ENCODE peak calls at places on chromosome 19, in seven cellular contexts. F, R, A, K, S, O and E are unnamed samples.

GRCh38 chr19:52592301-52592700 is 22.2 kb downstream of the ZNF701 start:
- DNase-seq in O (no peak), F (no peak), A (no peak), R (no peak), S (no peak), K (no peak), E (no peak)

GRCh38 chr19:53192771-53193533 is at the start of gene ZNF665:
- DNase-seq in K (peak; percentile 59), S (no peak), R (peak; percentile 70), O (peak; percentile 54), F (peak; percentile 88), A (peak; percentile 52), E (no peak)

GRCh38 chr19:46289724-46290619 is 6.9 kb upstream of the HIF3A start:
- DNase-seq in O (no peak), F (no peak), S (no peak), A (no peak), R (no peak), K (no peak), E (no peak)

GRCh38 chr19:49216076-49216475 is 58.5 kb downstream of the TRPM4 start:
- DNase-seq in R (no peak), O (no peak), F (no peak), A (no peak), S (no peak), K (no peak), E (no peak)

GRCh38 chr19:4337906-4338440 is 654 bp downstream of the STAP2 start:
- DNase-seq in K (no peak), R (no peak), S (no peak), A (no peak), O (no peak), F (no peak), E (no peak)

GRCh38 chr19:3094638-3095374 is 644 bp downstream of the GNA11 start:
- DNase-seq in K (peak; percentile 15), O (no peak), A (no peak), R (no peak), F (no peak), S (no peak), E (no peak)

GRCh38 chr19:30722801-30723200 is 350.6 kb downstream of the ZNF536 start:
- DNase-seq in A (no peak), O (no peak), K (no peak), R (no peak), F (no peak), S (no peak), E (no peak)

GRCh38 chr19:44315883-44316282 is 11.1 kb upstream of the ZNF235 start:
- DNase-seq in R (no peak), O (no peak), F (no peak), A (no peak), S (no peak), K (no peak), E (no peak)

GRCh38 chr19:11949201-11949600 is 15.6 kb upstream of the ZNF763 start:
- DNase-seq in S (no peak), F (no peak), A (no peak), K (no peak), R (no peak), O (no peak), E (no peak)

GRCh38 chr19:8850488-8850887 is 18.3 kb downstream of the MBD3L1 start:
- DNase-seq in A (no peak), F (no peak), S (no peak), R (no peak), O (no peak), K (no peak), E (no peak)

GRCh38 chr19:51926426-51926783 is 867 bp upstream of the ZNF613 start:
- DNase-seq in S (no peak), O (no peak), F (no peak), K (no peak), A (no peak), R (no peak), E (no peak)

GRCh38 chr19:34731019-34731829 is 2.8 kb upstream of the ZNF181 start:
- DNase-seq in F (peak; percentile 22), O (no peak), R (no peak), S (no peak), A (no peak), K (no peak), E (no peak)

GRCh38 chr19:13978721-13979191 is 26.4 kb downstream of the DCAF15 start:
- DNase-seq in F (no peak), A (no peak), K (no peak), S (no peak), O (no peak), R (no peak), E (no peak)

GRCh38 chr19:38759590-38760003 is 13.7 kb downstream of the LGALS7 start:
- DNase-seq in A (no peak), O (no peak), S (no peak), K (no peak), F (no peak), R (no peak), E (no peak)

GRCh38 chr19:11273989-11274388 is 11.7 kb upstream of the DOCK6 start:
- DNase-seq in F (no peak), K (no peak), A (no peak), S (no peak), R (no peak), O (no peak), E (no peak)

GRCh38 chr19:50679177-50680125 is 30.2 kb downstream of the C19orf81 start:
- DNase-seq in S (peak; percentile 71), F (peak; percentile 72), K (peak; percentile 73), O (peak; percentile 19), R (no peak), A (peak; percentile 68), E (peak; percentile 87)

GRCh38 chr19:56748443-56748842 is 76.9 kb upstream of the ZNF835 start:
- DNase-seq in S (peak; percentile 41), O (no peak), A (no peak), K (no peak), R (no peak), F (no peak), E (no peak)

GRCh38 chr19:55546822-55547614 is 1.7 kb upstream of the SBK3 start:
- DNase-seq in K (no peak), O (no peak), A (no peak), S (no peak), R (no peak), F (peak; percentile 85), E (no peak)

GRCh38 chr19:7851623-7852500 is 21.8 kb downstream of the EVI5L start:
- DNase-seq in F (no peak), R (no peak), O (no peak), S (no peak), K (no peak), A (no peak), E (no peak)

GRCh38 chr19:42052241-42052863 is 17.7 kb downstream of the GRIK5 start:
- DNase-seq in F (no peak), K (no peak), S (no peak), R (no peak), O (no peak), A (no peak), E (no peak)

GRCh38 chr19:46732966-46733692 is 12.7 kb upstream of the FKRP start:
- DNase-seq in R (no peak), O (no peak), K (no peak), S (no peak), A (no peak), F (no peak), E (no peak)

GRCh38 chr19:45363861-45364459 is 6.4 kb downstream of the ERCC2 start:
- DNase-seq in A (no peak), K (no peak), F (no peak), R (no peak), O (no peak), S (no peak), E (peak; percentile 2)